ENCODE peak calls at places on chromosomes 12 and 14, in four cellular contexts. One of them, this sample, is unnamed.
A peak's percentile ranks its signal among the peaks of the same experiment; 100 is the strongest.

GRCh38 chr12:76049575-76050251 is 18.1 kb upstream of the PHLDA1 start:
- DNase-seq in GM12878: no peak
- DNase-seq in K562: no peak
- DNase-seq in HepG2: no peak
- DNase-seq in this sample: no peak

GRCh38 chr14:67520482-67520881 is 12.6 kb upstream of the PLEKHH1 start:
- DNase-seq in GM12878: no peak
- DNase-seq in K562: no peak
- DNase-seq in HepG2: no peak
- DNase-seq in this sample: no peak

GRCh38 chr14:32508281-32508680 is 179.2 kb downstream of the AKAP6 start:
- DNase-seq in GM12878: no peak
- DNase-seq in K562: no peak
- DNase-seq in HepG2: no peak
- DNase-seq in this sample: no peak

GRCh38 chr12:96240656-96241055 is 46.5 kb downstream of the ELK3 start:
- DNase-seq in GM12878: no peak
- DNase-seq in K562: no peak
- DNase-seq in HepG2: no peak
- DNase-seq in this sample: peak; percentile 57

GRCh38 chr14:22097606-22098292 is 424.1 kb upstream of the OR4E1 start:
- DNase-seq in GM12878: no peak
- DNase-seq in K562: no peak
- DNase-seq in HepG2: no peak
- DNase-seq in this sample: no peak

GRCh38 chr12:90036641-90037040 is 328.0 kb upstream of the ATP2B1 start:
- DNase-seq in GM12878: no peak
- DNase-seq in K562: no peak
- DNase-seq in HepG2: no peak
- DNase-seq in this sample: no peak

GRCh38 chr14:105473033-105473676 is 1.5 kb upstream of the CRIP2 start:
- DNase-seq in GM12878: no peak
- DNase-seq in K562: no peak
- DNase-seq in HepG2: no peak
- DNase-seq in this sample: peak; percentile 81

GRCh38 chr14:35352274-35353233 is 52.0 kb downstream of the NFKBIA start:
- DNase-seq in GM12878: no peak
- DNase-seq in K562: no peak
- DNase-seq in HepG2: no peak
- DNase-seq in this sample: no peak

GRCh38 chr12:28787151-28787550 is 361.9 kb upstream of the FAR2 start:
- DNase-seq in GM12878: no peak
- DNase-seq in K562: no peak
- DNase-seq in HepG2: no peak
- DNase-seq in this sample: no peak

GRCh38 chr12:57694459-57695019 is 607 bp downstream of the OS9 start:
- DNase-seq in GM12878: no peak
- DNase-seq in K562: peak; percentile 54
- DNase-seq in HepG2: no peak
- DNase-seq in this sample: peak; percentile 28

GRCh38 chr12:111453071-111453989 is 47.6 kb downstream of the SH2B3 start:
- DNase-seq in GM12878: no peak
- DNase-seq in K562: no peak
- DNase-seq in HepG2: no peak
- DNase-seq in this sample: no peak

GRCh38 chr12:57109207-57110160 is 1.7 kb downstream of the STAT6 start:
- DNase-seq in GM12878: no peak
- DNase-seq in K562: no peak
- DNase-seq in HepG2: no peak
- DNase-seq in this sample: peak; percentile 3

GRCh38 chr12:69512820-69513219 is 42.6 kb downstream of the FRS2 start:
- DNase-seq in GM12878: no peak
- DNase-seq in K562: no peak
- DNase-seq in HepG2: no peak
- DNase-seq in this sample: no peak

GRCh38 chr12:69513297-69513696 is 43.1 kb downstream of the FRS2 start:
- DNase-seq in GM12878: no peak
- DNase-seq in K562: no peak
- DNase-seq in HepG2: no peak
- DNase-seq in this sample: no peak

GRCh38 chr12:69511016-69511415 is 40.8 kb downstream of the FRS2 start:
- DNase-seq in GM12878: no peak
- DNase-seq in K562: no peak
- DNase-seq in HepG2: no peak
- DNase-seq in this sample: no peak

GRCh38 chr12:69511469-69511868 is 41.3 kb downstream of the FRS2 start:
- DNase-seq in GM12878: no peak
- DNase-seq in K562: no peak
- DNase-seq in HepG2: no peak
- DNase-seq in this sample: no peak

GRCh38 chr12:69511870-69512269 is 41.7 kb downstream of the FRS2 start:
- DNase-seq in GM12878: no peak
- DNase-seq in K562: no peak
- DNase-seq in HepG2: no peak
- DNase-seq in this sample: no peak
- TF ChIP-seq EP300 in GM12878: no peak
- TF ChIP-seq EP300 in K562: no peak
- TF ChIP-seq EP300 in HepG2: no peak
- TF ChIP-seq EP300 in this sample: no peak

DNA sequence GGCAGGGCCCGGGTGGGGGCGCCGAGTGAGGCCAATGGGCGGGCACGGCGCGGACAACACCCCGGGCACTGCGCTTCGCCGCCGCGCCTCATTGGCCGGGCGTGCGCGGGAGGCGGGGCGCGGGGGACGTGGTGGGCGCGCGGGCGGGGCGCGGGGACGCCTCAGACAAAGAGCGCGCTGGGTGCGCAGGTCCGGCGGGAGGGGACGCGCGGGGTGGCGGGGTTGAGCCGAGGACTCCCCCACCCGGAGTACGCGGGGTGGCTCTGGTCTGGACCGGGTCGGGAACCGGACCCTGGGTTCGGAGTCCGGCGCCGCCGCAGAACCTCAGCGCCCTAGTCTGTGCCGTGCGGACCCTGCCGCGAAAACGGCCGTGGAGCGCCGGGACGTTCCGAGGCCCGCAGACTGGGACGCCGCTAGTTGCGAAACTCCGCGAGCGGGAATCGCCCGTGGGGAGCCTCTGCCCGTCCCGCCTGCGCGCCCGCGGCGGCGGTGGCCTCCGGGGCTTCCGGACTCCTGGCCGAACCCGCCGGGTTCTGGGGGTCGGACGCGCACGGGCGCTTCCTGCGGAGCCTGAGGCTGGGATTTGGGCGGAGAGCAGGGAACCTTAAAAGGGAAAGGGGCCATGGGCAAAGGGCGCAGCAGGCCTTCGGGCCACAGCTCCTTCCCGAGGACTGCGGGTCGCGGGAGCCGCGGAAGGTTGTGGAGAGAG is 416 bp upstream of the SLC25A29 start:
- DNase-seq in GM12878: no peak
- DNase-seq in K562: peak; percentile 93
- DNase-seq in HepG2: peak; percentile 70
- DNase-seq in this sample: peak; percentile 99
- TF ChIP-seq REST in GM12878: no peak
- TF ChIP-seq REST in K562: no peak
- TF ChIP-seq REST in HepG2: no peak
- TF ChIP-seq REST in this sample: no peak

GRCh38 chr14:94623422-94623809 is 11.2 kb downstream of the SERPINA3 start:
- DNase-seq in GM12878: no peak
- DNase-seq in K562: no peak
- DNase-seq in HepG2: no peak
- DNase-seq in this sample: no peak
- TF ChIP-seq YY1 in GM12878: no peak
- TF ChIP-seq YY1 in K562: no peak
- TF ChIP-seq YY1 in HepG2: no peak
- TF ChIP-seq YY1 in this sample: no peak

GRCh38 chr12:12562585-12563245 is at the start of gene DUSP16:
- DNase-seq in GM12878: peak; percentile 75
- DNase-seq in K562: peak; percentile 82
- DNase-seq in HepG2: peak; percentile 96
- DNase-seq in this sample: peak; percentile 95
- TF ChIP-seq EP300 in GM12878: peak; percentile 10
- TF ChIP-seq EP300 in K562: no peak
- TF ChIP-seq EP300 in HepG2: no peak
- TF ChIP-seq EP300 in this sample: no peak

GRCh38 chr14:92993302-92993701 is 70.4 kb downstream of the CHGA start:
- DNase-seq in GM12878: no peak
- DNase-seq in K562: no peak
- DNase-seq in HepG2: peak; percentile 77
- DNase-seq in this sample: no peak

GRCh38 chr14:92988786-92989755 is 66.1 kb downstream of the CHGA start:
- DNase-seq in GM12878: no peak
- DNase-seq in K562: no peak
- DNase-seq in HepG2: no peak
- DNase-seq in this sample: no peak

GRCh38 chr14:92987713-92988510 is 65.0 kb downstream of the CHGA start:
- DNase-seq in GM12878: no peak
- DNase-seq in K562: no peak
- DNase-seq in HepG2: no peak
- DNase-seq in this sample: peak; percentile 88

GRCh38 chr14:92991536-92991935 is 68.6 kb downstream of the CHGA start:
- DNase-seq in GM12878: no peak
- DNase-seq in K562: no peak
- DNase-seq in HepG2: no peak
- DNase-seq in this sample: no peak

GRCh38 chr14:92990456-92991430 is 67.8 kb downstream of the CHGA start:
- DNase-seq in GM12878: no peak
- DNase-seq in K562: no peak
- DNase-seq in HepG2: no peak
- DNase-seq in this sample: peak; percentile 73
- TF ChIP-seq REST in GM12878: no peak
- TF ChIP-seq REST in K562: no peak
- TF ChIP-seq REST in HepG2: no peak
- TF ChIP-seq REST in this sample: no peak

GRCh38 chr14:45810152-45810872 is 557.3 kb upstream of the MIS18BP1 start:
- DNase-seq in GM12878: peak; percentile 21
- DNase-seq in K562: no peak
- DNase-seq in HepG2: no peak
- DNase-seq in this sample: no peak

GRCh38 chr14:45807187-45807586 is 554.2 kb upstream of the MIS18BP1 start:
- DNase-seq in GM12878: no peak
- DNase-seq in K562: no peak
- DNase-seq in HepG2: no peak
- DNase-seq in this sample: no peak

DNA sequence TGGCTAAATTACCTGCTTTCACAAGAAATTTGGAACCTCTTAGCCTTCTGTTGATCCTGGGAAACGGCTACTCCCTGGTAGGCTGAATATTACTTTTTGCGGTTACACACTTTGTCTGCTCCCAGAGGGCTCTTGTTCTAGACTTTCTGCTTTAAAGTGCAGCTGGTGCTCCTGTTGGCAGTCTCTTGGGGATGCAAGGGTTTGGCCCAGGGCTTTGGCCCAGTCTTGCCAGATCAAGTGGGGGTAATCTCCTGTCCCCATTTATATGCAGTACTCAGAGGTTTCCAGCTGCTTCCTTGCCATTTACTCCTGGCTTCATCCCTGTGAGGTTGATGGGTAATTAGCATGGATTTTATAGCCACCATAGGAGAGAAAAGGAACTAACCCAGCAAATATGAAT is 558.2 kb upstream of the MIS18BP1 start:
- DNase-seq in GM12878: no peak
- DNase-seq in K562: no peak
- DNase-seq in HepG2: no peak
- DNase-seq in this sample: no peak
- TF ChIP-seq YY1 in GM12878: no peak
- TF ChIP-seq YY1 in K562: no peak
- TF ChIP-seq YY1 in HepG2: no peak
- TF ChIP-seq YY1 in this sample: no peak

GRCh38 chr12:6229224-6229748 is 29.1 kb downstream of the CD9 start:
- DNase-seq in GM12878: no peak
- DNase-seq in K562: no peak
- DNase-seq in HepG2: no peak
- DNase-seq in this sample: no peak
- TF ChIP-seq EP300 in GM12878: no peak
- TF ChIP-seq EP300 in K562: no peak
- TF ChIP-seq EP300 in HepG2: no peak
- TF ChIP-seq EP300 in this sample: no peak

GRCh38 chr12:116735951-116736599 is 1.8 kb downstream of the SPRING1 start:
- DNase-seq in GM12878: no peak
- DNase-seq in K562: no peak
- DNase-seq in HepG2: peak; percentile 82
- DNase-seq in this sample: no peak

GRCh38 chr12:116735084-116735483 is 2.8 kb downstream of the SPRING1 start:
- DNase-seq in GM12878: no peak
- DNase-seq in K562: no peak
- DNase-seq in HepG2: no peak
- DNase-seq in this sample: no peak

GRCh38 chr12:116739381-116739887 is 1.3 kb downstream of the RNFT2 start:
- DNase-seq in GM12878: no peak
- DNase-seq in K562: no peak
- DNase-seq in HepG2: no peak
- DNase-seq in this sample: no peak

GRCh38 chr12:116736962-116737773 is 701 bp downstream of the SPRING1 start:
- DNase-seq in GM12878: no peak
- DNase-seq in K562: peak; percentile 44
- DNase-seq in HepG2: no peak
- DNase-seq in this sample: peak; percentile 50

DNA sequence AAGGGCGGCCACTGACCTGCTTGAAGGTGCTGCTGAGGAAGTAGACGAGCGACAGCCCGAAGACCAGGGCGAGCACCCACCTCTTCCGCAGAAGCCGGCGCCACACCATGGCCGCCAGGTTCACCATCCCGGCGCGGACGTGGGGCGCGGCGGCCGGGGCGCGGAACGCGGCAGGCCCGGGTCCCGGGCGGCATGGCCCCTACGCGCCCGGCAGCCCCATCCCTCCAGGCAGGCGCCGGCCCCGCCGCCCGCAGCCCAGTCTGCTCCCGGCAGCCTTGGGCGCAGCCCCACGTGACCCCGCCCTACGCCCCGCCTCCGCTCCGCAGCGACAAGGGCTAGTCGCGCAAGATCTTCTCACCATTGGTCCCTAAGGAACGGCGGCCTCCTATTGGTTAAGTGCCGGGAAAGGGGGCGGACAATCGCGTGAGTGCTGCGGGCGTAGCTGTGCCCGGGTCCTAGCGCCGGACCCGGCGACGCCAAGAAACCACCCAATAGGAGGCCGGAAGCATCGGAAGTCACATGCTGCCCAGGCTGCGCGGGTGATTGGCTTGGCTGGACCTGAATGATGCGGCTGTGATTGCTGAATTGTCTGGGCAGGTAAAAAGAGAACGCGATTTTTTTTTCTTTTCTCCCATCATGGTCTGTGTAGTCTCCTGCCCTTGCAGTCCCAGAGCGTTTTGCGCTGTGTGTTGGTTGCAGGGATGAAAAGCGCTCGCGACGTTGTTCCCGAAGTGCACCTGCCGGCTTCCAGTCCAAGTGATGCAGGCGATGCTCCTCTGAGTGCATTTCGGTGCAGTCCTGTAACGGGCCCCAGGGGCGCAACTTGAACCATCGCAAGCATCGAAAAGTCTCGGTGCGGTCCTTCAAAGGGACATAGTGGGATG is at the start of the genes RNFT2 and SPRING1:
- DNase-seq in GM12878: peak; percentile 95
- DNase-seq in K562: peak; percentile 99
- DNase-seq in HepG2: peak; percentile 98
- DNase-seq in this sample: peak; percentile 99
- TF ChIP-seq REST in GM12878: no peak
- TF ChIP-seq REST in K562: peak; percentile 74
- TF ChIP-seq REST in HepG2: no peak
- TF ChIP-seq REST in this sample: no peak